ENCODE peak calls at places on chromosomes 5 and 9, in four cellular contexts. One of them, this sample, is unnamed.

GRCh38 chr9:73667749-73668148 is 516.1 kb downstream of the ANXA1 start:
- DNase-seq in K562: peak; percentile 1
- DNase-seq in GM12878: no peak
- DNase-seq in HepG2: peak; percentile 20
- DNase-seq in this sample: peak; percentile 15

GRCh38 chr9:109477269-109478203 is 20.6 kb downstream of the PTPN3 start:
- DNase-seq in GM12878: peak; percentile 24
- DNase-seq in K562: peak; percentile 23
- DNase-seq in HepG2: peak; percentile 97
- DNase-seq in this sample: no peak

GRCh38 chr9:77598510-77598909 is 49.6 kb downstream of the GNA14 start:
- DNase-seq in HepG2: no peak
- DNase-seq in K562: no peak
- DNase-seq in GM12878: no peak
- DNase-seq in this sample: no peak

GRCh38 chr9:110112792-110113191 is 95.2 kb downstream of the C9orf152 start:
- DNase-seq in GM12878: no peak
- DNase-seq in K562: no peak
- DNase-seq in HepG2: no peak
- DNase-seq in this sample: no peak

GRCh38 chr5:123182072-123182471 is 93.0 kb downstream of the PRDM6 start:
- DNase-seq in HepG2: no peak
- DNase-seq in GM12878: no peak
- DNase-seq in K562: no peak
- DNase-seq in this sample: no peak

GRCh38 chr5:132263548-132264261 is 6.2 kb downstream of the PDLIM4 start:
- DNase-seq in HepG2: no peak
- DNase-seq in K562: peak; percentile 72
- DNase-seq in GM12878: no peak
- DNase-seq in this sample: no peak

GRCh38 chr5:154115314-154115713 is 75.2 kb upstream of the GALNT10 start:
- DNase-seq in HepG2: no peak
- DNase-seq in K562: no peak
- DNase-seq in GM12878: no peak
- DNase-seq in this sample: no peak

GRCh38 chr9:4923580-4924544 is 61.2 kb upstream of the JAK2 start:
- DNase-seq in K562: peak; percentile 79
- DNase-seq in HepG2: peak; percentile 51
- DNase-seq in GM12878: no peak
- DNase-seq in this sample: peak; percentile 22

GRCh38 chr9:38432922-38433510 is 8.8 kb upstream of the IGFBPL1 start:
- DNase-seq in GM12878: no peak
- DNase-seq in HepG2: peak; percentile 43
- DNase-seq in K562: peak; percentile 44
- DNase-seq in this sample: peak; percentile 46

GRCh38 chr5:81971086-81971693 is 633 bp upstream of the ATG10 start:
- DNase-seq in HepG2: peak; percentile 3
- DNase-seq in K562: peak; percentile 42
- DNase-seq in GM12878: peak; percentile 19
- DNase-seq in this sample: no peak

GRCh38 chr9:86547596-86547995 is 193.4 kb upstream of the TUT7 start:
- DNase-seq in K562: no peak
- DNase-seq in HepG2: no peak
- DNase-seq in GM12878: no peak
- DNase-seq in this sample: no peak

GRCh38 chr9:84337252-84337651 is 3.3 kb downstream of the SLC28A3 start:
- DNase-seq in GM12878: no peak
- DNase-seq in HepG2: no peak
- DNase-seq in K562: no peak
- DNase-seq in this sample: no peak

GRCh38 chr9:137967280-137967943 is 89.8 kb downstream of the CACNA1B start:
- DNase-seq in K562: no peak
- DNase-seq in GM12878: no peak
- DNase-seq in HepG2: no peak
- DNase-seq in this sample: no peak

GRCh38 chr5:14685757-14686156 is 21.2 kb downstream of the OTULIN start:
- DNase-seq in HepG2: peak; percentile 48
- DNase-seq in K562: peak; percentile 47
- DNase-seq in GM12878: peak; percentile 68
- DNase-seq in this sample: peak; percentile 60

GRCh38 chr9:99720455-99721050 is 101.1 kb upstream of the NR4A3 start:
- DNase-seq in HepG2: no peak
- DNase-seq in GM12878: peak; percentile 55
- DNase-seq in K562: no peak
- DNase-seq in this sample: no peak

GRCh38 chr9:4670591-4670990 is 4.3 kb upstream of the SPATA6L start:
- DNase-seq in K562: no peak
- DNase-seq in GM12878: no peak
- DNase-seq in HepG2: no peak
- DNase-seq in this sample: no peak

GRCh38 chr5:160649304-160649703 is 202.7 kb downstream of the ATP10B start:
- DNase-seq in HepG2: peak; percentile 5
- DNase-seq in K562: no peak
- DNase-seq in GM12878: no peak
- DNase-seq in this sample: peak; percentile 37

GRCh38 chr5:174310243-174310642 is 264.7 kb downstream of the NSG2 start:
- DNase-seq in GM12878: no peak
- DNase-seq in K562: no peak
- DNase-seq in HepG2: no peak
- DNase-seq in this sample: no peak

GRCh38 chr5:17314907-17315471 is 97.6 kb downstream of the BASP1 start:
- DNase-seq in K562: no peak
- DNase-seq in GM12878: peak; percentile 28
- DNase-seq in HepG2: no peak
- DNase-seq in this sample: no peak

GRCh38 chr9:110029422-110029814 is 178.5 kb downstream of the C9orf152 start:
- DNase-seq in GM12878: no peak
- DNase-seq in HepG2: peak; percentile 82
- DNase-seq in K562: no peak
- DNase-seq in this sample: no peak

GRCh38 chr5:78295035-78295961 is 800 bp upstream of the AP3B1 start:
- DNase-seq in GM12878: no peak
- DNase-seq in K562: peak; percentile 40
- DNase-seq in HepG2: peak; percentile 39
- DNase-seq in this sample: peak; percentile 36

GRCh38 chr9:124343533-124344290 is 71.5 kb downstream of the PSMB7 start:
- DNase-seq in HepG2: no peak
- DNase-seq in K562: no peak
- DNase-seq in GM12878: no peak
- DNase-seq in this sample: no peak

GRCh38 chr5:131214828-131215227 is 44.1 kb downstream of the LYRM7 start:
- DNase-seq in HepG2: no peak
- DNase-seq in K562: no peak
- DNase-seq in GM12878: no peak
- DNase-seq in this sample: no peak

GRCh38 chr9:13279284-13280162 is at the start of gene MPDZ:
- DNase-seq in K562: peak; percentile 67
- DNase-seq in GM12878: no peak
- DNase-seq in HepG2: peak; percentile 31
- DNase-seq in this sample: peak; percentile 65

GRCh38 chr9:123107639-123108285 is 74.3 kb downstream of the GPR21 start:
- DNase-seq in GM12878: no peak
- DNase-seq in HepG2: no peak
- DNase-seq in K562: no peak
- DNase-seq in this sample: no peak

GRCh38 chr5:180807654-180808414 is 5.2 kb upstream of the MGAT1 start:
- DNase-seq in K562: no peak
- DNase-seq in GM12878: no peak
- DNase-seq in HepG2: no peak
- DNase-seq in this sample: no peak

GRCh38 chr5:86968311-86968753 is 299.4 kb upstream of the RASA1 start:
- DNase-seq in HepG2: peak; percentile 20
- DNase-seq in K562: peak; percentile 10
- DNase-seq in GM12878: no peak
- DNase-seq in this sample: no peak

GRCh38 chr9:109317979-109318671 is 2.7 kb downstream of the EPB41L4B start:
- DNase-seq in K562: no peak
- DNase-seq in GM12878: no peak
- DNase-seq in HepG2: no peak
- DNase-seq in this sample: no peak

GRCh38 chr5:60649288-60649917 is 50.6 kb downstream of the DEPDC1B start:
- DNase-seq in K562: peak; percentile 37
- DNase-seq in HepG2: peak; percentile 59
- DNase-seq in GM12878: peak; percentile 15
- DNase-seq in this sample: peak; percentile 16
- TF ChIP-seq TARDBP in K562: no peak
- TF ChIP-seq TARDBP in HepG2: no peak
- TF ChIP-seq TARDBP in GM12878: no peak
- TF ChIP-seq TARDBP in this sample: no peak

DNA sequence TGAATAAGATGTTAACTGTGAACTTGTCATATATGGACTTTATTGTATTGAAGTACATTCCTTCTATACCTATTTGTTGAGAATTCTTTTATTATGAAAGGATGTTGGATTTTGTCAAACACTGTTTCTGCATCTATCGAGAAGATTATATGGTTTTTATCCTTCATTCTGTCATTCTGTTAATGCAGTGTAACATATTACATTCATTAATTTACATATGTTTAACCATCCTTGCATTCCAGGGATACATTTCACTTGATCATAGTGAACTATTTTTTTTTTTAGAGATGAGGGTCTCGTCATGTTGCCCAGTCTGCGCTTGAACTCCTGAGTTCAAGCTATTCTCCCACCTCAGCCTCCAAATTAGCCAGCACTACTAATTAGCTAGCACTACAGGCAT is 48.4 kb downstream of the F2R start:
- DNase-seq in K562: no peak
- DNase-seq in HepG2: no peak
- DNase-seq in GM12878: no peak
- DNase-seq in this sample: no peak
- TF ChIP-seq TARDBP in K562: no peak
- TF ChIP-seq TARDBP in HepG2: no peak
- TF ChIP-seq TARDBP in GM12878: no peak
- TF ChIP-seq TARDBP in this sample: no peak

GRCh38 chr9:134526798-134527492 is 114.7 kb upstream of the COL5A1 start:
- DNase-seq in HepG2: no peak
- DNase-seq in K562: no peak
- DNase-seq in GM12878: no peak
- DNase-seq in this sample: no peak

GRCh38 chr9:134522976-134523375 is 118.6 kb upstream of the COL5A1 start:
- DNase-seq in HepG2: no peak
- DNase-seq in K562: no peak
- DNase-seq in GM12878: no peak
- DNase-seq in this sample: no peak

GRCh38 chr9:134522502-134522848 is 119.1 kb upstream of the COL5A1 start:
- DNase-seq in HepG2: no peak
- DNase-seq in K562: no peak
- DNase-seq in GM12878: no peak
- DNase-seq in this sample: no peak

GRCh38 chr9:134525070-134525815 is 116.4 kb upstream of the COL5A1 start:
- DNase-seq in GM12878: no peak
- DNase-seq in HepG2: no peak
- DNase-seq in K562: no peak
- DNase-seq in this sample: no peak

GRCh38 chr9:134525841-134526797 is 115.5 kb upstream of the COL5A1 start:
- DNase-seq in HepG2: no peak
- DNase-seq in K562: no peak
- DNase-seq in GM12878: no peak
- DNase-seq in this sample: no peak
- TF ChIP-seq TARDBP in HepG2: no peak
- TF ChIP-seq TARDBP in K562: no peak
- TF ChIP-seq TARDBP in GM12878: no peak
- TF ChIP-seq TARDBP in this sample: no peak

GRCh38 chr5:170603578-170604565 is 100.1 kb downstream of the KCNIP1 start:
- DNase-seq in GM12878: no peak
- DNase-seq in HepG2: peak; percentile 46
- DNase-seq in K562: peak; percentile 69
- DNase-seq in this sample: peak; percentile 92
- TF ChIP-seq TARDBP in GM12878: no peak
- TF ChIP-seq TARDBP in HepG2: no peak
- TF ChIP-seq TARDBP in K562: no peak
- TF ChIP-seq TARDBP in this sample: no peak

GRCh38 chr5:55307383-55308253 is at the start of the genes DHX29 and MTREX:
- DNase-seq in GM12878: peak; percentile 63
- DNase-seq in K562: peak; percentile 93
- DNase-seq in HepG2: peak; percentile 82
- DNase-seq in this sample: peak; percentile 88

GRCh38 chr5:55300890-55301289 is 6.6 kb downstream of the DHX29 start:
- DNase-seq in K562: no peak
- DNase-seq in GM12878: no peak
- DNase-seq in HepG2: no peak
- DNase-seq in this sample: no peak

GRCh38 chr5:55306641-55307382 is 682 bp downstream of the DHX29 start:
- DNase-seq in K562: peak; percentile 32
- DNase-seq in HepG2: peak; percentile 27
- DNase-seq in GM12878: no peak
- DNase-seq in this sample: peak; percentile 18

GRCh38 chr5:55304584-55304983 is 2.9 kb downstream of the DHX29 start:
- DNase-seq in HepG2: no peak
- DNase-seq in K562: peak; percentile 71
- DNase-seq in GM12878: no peak
- DNase-seq in this sample: no peak

GRCh38 chr5:55303238-55303690 is 4.2 kb downstream of the DHX29 start:
- DNase-seq in K562: no peak
- DNase-seq in HepG2: no peak
- DNase-seq in GM12878: no peak
- DNase-seq in this sample: no peak
- TF ChIP-seq TARDBP in K562: no peak
- TF ChIP-seq TARDBP in HepG2: no peak
- TF ChIP-seq TARDBP in GM12878: no peak
- TF ChIP-seq TARDBP in this sample: no peak

GRCh38 chr5:67880358-67880810 is 335.2 kb upstream of the PIK3R1 start:
- DNase-seq in K562: no peak
- DNase-seq in HepG2: no peak
- DNase-seq in GM12878: no peak
- DNase-seq in this sample: no peak

GRCh38 chr5:67878911-67879310 is 336.6 kb upstream of the PIK3R1 start:
- DNase-seq in K562: no peak
- DNase-seq in HepG2: no peak
- DNase-seq in GM12878: no peak
- DNase-seq in this sample: no peak

GRCh38 chr5:67880876-67881275 is 334.7 kb upstream of the PIK3R1 start:
- DNase-seq in K562: no peak
- DNase-seq in GM12878: no peak
- DNase-seq in HepG2: no peak
- DNase-seq in this sample: no peak

GRCh38 chr5:67875637-67876036 is 339.9 kb upstream of the PIK3R1 start:
- DNase-seq in GM12878: no peak
- DNase-seq in K562: no peak
- DNase-seq in HepG2: no peak
- DNase-seq in this sample: no peak

GRCh38 chr5:67879619-67880357 is 335.8 kb upstream of the PIK3R1 start:
- DNase-seq in K562: no peak
- DNase-seq in HepG2: peak; percentile 3
- DNase-seq in GM12878: no peak
- DNase-seq in this sample: no peak
- TF ChIP-seq TARDBP in K562: no peak
- TF ChIP-seq TARDBP in HepG2: no peak
- TF ChIP-seq TARDBP in GM12878: no peak
- TF ChIP-seq TARDBP in this sample: no peak